ENCODE peak calls at places on chromosomes 11 and 22, in six cellular contexts. One of them, this sample, is unnamed.

GRCh38 chr22:40116496-40117200 is 61.1 kb upstream of the TNRC6B start:
- DNase-seq in WERI-Rb-1: no peak
- DNase-seq in stomach: no peak
- DNase-seq in OCI-LY7: no peak
- DNase-seq in lower lobe of right lung: no peak
- DNase-seq in uterus: no peak
- DNase-seq in this sample: no peak

GRCh38 chr11:114192841-114193389 is 103.3 kb upstream of the NNMT start:
- DNase-seq in WERI-Rb-1: peak
- DNase-seq in stomach: no peak
- DNase-seq in OCI-LY7: peak
- DNase-seq in lower lobe of right lung: no peak
- DNase-seq in uterus: no peak
- DNase-seq in this sample: no peak

GRCh38 chr11:94151311-94151710 is 22.7 kb downstream of the PANX1 start:
- DNase-seq in WERI-Rb-1: no peak
- DNase-seq in stomach: no peak
- DNase-seq in OCI-LY7: no peak
- DNase-seq in lower lobe of right lung: no peak
- DNase-seq in uterus: no peak
- DNase-seq in this sample: no peak

GRCh38 chr11:70816156-70816678 is 417.9 kb downstream of the CTTN start:
- DNase-seq in WERI-Rb-1: no peak
- DNase-seq in stomach: no peak
- DNase-seq in OCI-LY7: no peak
- DNase-seq in lower lobe of right lung: no peak
- DNase-seq in uterus: no peak
- DNase-seq in this sample: no peak

GRCh38 chr11:126307706-126308105 is 3.8 kb downstream of the DCPS start:
- DNase-seq in WERI-Rb-1: peak
- DNase-seq in stomach: no peak
- DNase-seq in OCI-LY7: peak
- DNase-seq in lower lobe of right lung: no peak
- DNase-seq in uterus: no peak
- DNase-seq in this sample: no peak

GRCh38 chr11:113729456-113729855 is 23.3 kb upstream of the TMPRSS5 start:
- DNase-seq in WERI-Rb-1: peak
- DNase-seq in stomach: no peak
- DNase-seq in OCI-LY7: no peak
- DNase-seq in lower lobe of right lung: no peak
- DNase-seq in uterus: no peak
- DNase-seq in this sample: no peak

GRCh38 chr11:64023731-64024710 is 11.7 kb upstream of the FLRT1 start:
- DNase-seq in WERI-Rb-1: no peak
- DNase-seq in stomach: no peak
- DNase-seq in OCI-LY7: no peak
- DNase-seq in lower lobe of right lung: no peak
- DNase-seq in uterus: no peak
- DNase-seq in this sample: no peak

GRCh38 chr11:60810583-60810982 is 25.4 kb downstream of the MS4A10 start:
- DNase-seq in WERI-Rb-1: no peak
- DNase-seq in stomach: no peak
- DNase-seq in OCI-LY7: no peak
- DNase-seq in lower lobe of right lung: no peak
- DNase-seq in uterus: no peak
- DNase-seq in this sample: no peak

GRCh38 chr11:114440121-114440860 is 1.0 kb downstream of the REXO2 start:
- DNase-seq in WERI-Rb-1: no peak
- DNase-seq in stomach: no peak
- DNase-seq in OCI-LY7: peak
- DNase-seq in lower lobe of right lung: no peak
- DNase-seq in uterus: no peak
- DNase-seq in this sample: no peak

GRCh38 chr11:5301846-5302245 is at the start of gene OR51B4:
- DNase-seq in WERI-Rb-1: no peak
- DNase-seq in stomach: no peak
- DNase-seq in OCI-LY7: no peak
- DNase-seq in lower lobe of right lung: no peak
- DNase-seq in uterus: no peak
- DNase-seq in this sample: no peak

GRCh38 chr22:24555160-24555495 is 190 bp upstream of the GUCD1 start:
- DNase-seq in WERI-Rb-1: peak
- DNase-seq in stomach: peak
- DNase-seq in OCI-LY7: peak
- DNase-seq in lower lobe of right lung: peak
- DNase-seq in uterus: peak
- DNase-seq in this sample: peak

GRCh38 chr11:129277216-129277838 is 85.2 kb upstream of the ARHGAP32 start:
- DNase-seq in WERI-Rb-1: no peak
- DNase-seq in stomach: no peak
- DNase-seq in OCI-LY7: no peak
- DNase-seq in lower lobe of right lung: no peak
- DNase-seq in uterus: no peak
- DNase-seq in this sample: no peak

GRCh38 chr22:37303821-37304274 is 21.5 kb downstream of the CYTH4 start:
- DNase-seq in WERI-Rb-1: no peak
- DNase-seq in stomach: no peak
- DNase-seq in OCI-LY7: no peak
- DNase-seq in lower lobe of right lung: peak
- DNase-seq in uterus: no peak
- DNase-seq in this sample: peak

GRCh38 chr11:130212431-130212961 is 52.9 kb downstream of the ST14 start:
- DNase-seq in WERI-Rb-1: peak
- DNase-seq in stomach: peak
- DNase-seq in OCI-LY7: no peak
- DNase-seq in lower lobe of right lung: peak
- DNase-seq in uterus: no peak
- DNase-seq in this sample: peak

GRCh38 chr11:46554205-46555162 is 39.3 kb downstream of the AMBRA1 start:
- DNase-seq in WERI-Rb-1: no peak
- DNase-seq in stomach: no peak
- DNase-seq in OCI-LY7: no peak
- DNase-seq in lower lobe of right lung: no peak
- DNase-seq in uterus: no peak
- DNase-seq in this sample: no peak

GRCh38 chr11:116548286-116548685 is 224.5 kb downstream of the BUD13 start:
- DNase-seq in WERI-Rb-1: no peak
- DNase-seq in stomach: no peak
- DNase-seq in OCI-LY7: no peak
- DNase-seq in lower lobe of right lung: no peak
- DNase-seq in uterus: no peak
- DNase-seq in this sample: no peak

GRCh38 chr11:77386178-77386577 is 84.7 kb upstream of the GDPD4 start:
- DNase-seq in WERI-Rb-1: no peak
- DNase-seq in stomach: no peak
- DNase-seq in OCI-LY7: no peak
- DNase-seq in lower lobe of right lung: no peak
- DNase-seq in uterus: no peak
- DNase-seq in this sample: no peak

GRCh38 chr22:22022255-22022840 is 39.8 kb upstream of the TOP3B start:
- DNase-seq in WERI-Rb-1: no peak
- DNase-seq in stomach: no peak
- DNase-seq in OCI-LY7: peak
- DNase-seq in lower lobe of right lung: no peak
- DNase-seq in uterus: no peak
- DNase-seq in this sample: no peak

GRCh38 chr11:111360150-111361043 is 18.7 kb downstream of the POU2AF1 start:
- DNase-seq in WERI-Rb-1: no peak
- DNase-seq in stomach: peak
- DNase-seq in OCI-LY7: peak
- DNase-seq in lower lobe of right lung: no peak
- DNase-seq in uterus: no peak
- DNase-seq in this sample: no peak

GRCh38 chr11:69027704-69028372 is 14.8 kb upstream of the MRGPRF start:
- DNase-seq in WERI-Rb-1: no peak
- DNase-seq in stomach: no peak
- DNase-seq in OCI-LY7: no peak
- DNase-seq in lower lobe of right lung: peak
- DNase-seq in uterus: no peak
- DNase-seq in this sample: no peak

GRCh38 chr11:64347171-64347867 is 7.3 kb downstream of the CCDC88B start:
- DNase-seq in WERI-Rb-1: no peak
- DNase-seq in stomach: no peak
- DNase-seq in OCI-LY7: no peak
- DNase-seq in lower lobe of right lung: no peak
- DNase-seq in uterus: no peak
- DNase-seq in this sample: no peak

GRCh38 chr11:134475951-134476350 is 63.9 kb upstream of the B3GAT1 start:
- DNase-seq in WERI-Rb-1: no peak
- DNase-seq in stomach: no peak
- DNase-seq in OCI-LY7: no peak
- DNase-seq in lower lobe of right lung: no peak
- DNase-seq in uterus: no peak
- DNase-seq in this sample: no peak

GRCh38 chr11:60868682-60869450 is 1.5 kb downstream of the ZP1 start:
- DNase-seq in WERI-Rb-1: no peak
- DNase-seq in stomach: peak
- DNase-seq in OCI-LY7: no peak
- DNase-seq in lower lobe of right lung: peak
- DNase-seq in uterus: no peak
- DNase-seq in this sample: no peak

GRCh38 chr22:23289851-23290724 is 109.8 kb downstream of the BCR start:
- DNase-seq in WERI-Rb-1: peak
- DNase-seq in stomach: peak
- DNase-seq in OCI-LY7: peak
- DNase-seq in lower lobe of right lung: peak
- DNase-seq in uterus: no peak
- DNase-seq in this sample: no peak

GRCh38 chr22:47090591-47091240 is 328.3 kb downstream of the TBC1D22A start:
- DNase-seq in WERI-Rb-1: no peak
- DNase-seq in stomach: no peak
- DNase-seq in OCI-LY7: no peak
- DNase-seq in lower lobe of right lung: no peak
- DNase-seq in uterus: no peak
- DNase-seq in this sample: no peak

GRCh38 chr22:40951795-40952602 is 821 bp downstream of the RBX1 start:
- DNase-seq in WERI-Rb-1: no peak
- DNase-seq in stomach: no peak
- DNase-seq in OCI-LY7: no peak
- DNase-seq in lower lobe of right lung: no peak
- DNase-seq in uterus: no peak
- DNase-seq in this sample: no peak

GRCh38 chr11:73978576-73979086 is 4.0 kb downstream of the UCP2 start:
- DNase-seq in WERI-Rb-1: no peak
- DNase-seq in stomach: no peak
- DNase-seq in OCI-LY7: no peak
- DNase-seq in lower lobe of right lung: no peak
- DNase-seq in uterus: no peak
- DNase-seq in this sample: no peak

GRCh38 chr11:35063453-35063852 is 75.5 kb upstream of the CD44 start:
- DNase-seq in WERI-Rb-1: no peak
- DNase-seq in stomach: no peak
- DNase-seq in OCI-LY7: no peak
- DNase-seq in lower lobe of right lung: no peak
- DNase-seq in uterus: no peak
- DNase-seq in this sample: no peak

GRCh38 chr11:99593197-99593596 is 572.4 kb downstream of the CNTN5 start:
- DNase-seq in WERI-Rb-1: no peak
- DNase-seq in stomach: no peak
- DNase-seq in OCI-LY7: no peak
- DNase-seq in lower lobe of right lung: no peak
- DNase-seq in uterus: no peak
- DNase-seq in this sample: no peak

GRCh38 chr11:113376156-113376555 is 11.4 kb upstream of the ANKK1 start:
- DNase-seq in WERI-Rb-1: peak
- DNase-seq in stomach: no peak
- DNase-seq in OCI-LY7: no peak
- DNase-seq in lower lobe of right lung: no peak
- DNase-seq in uterus: no peak
- DNase-seq in this sample: no peak

GRCh38 chr11:17267576-17267975 is 9.0 kb upstream of the NUCB2 start:
- DNase-seq in WERI-Rb-1: no peak
- DNase-seq in stomach: no peak
- DNase-seq in OCI-LY7: no peak
- DNase-seq in lower lobe of right lung: no peak
- DNase-seq in uterus: no peak
- DNase-seq in this sample: no peak

GRCh38 chr11:35893796-35894475 is 49.9 kb upstream of the LDLRAD3 start:
- DNase-seq in WERI-Rb-1: no peak
- DNase-seq in stomach: no peak
- DNase-seq in OCI-LY7: no peak
- DNase-seq in lower lobe of right lung: no peak
- DNase-seq in uterus: no peak
- DNase-seq in this sample: no peak

GRCh38 chr22:30457964-30458363 is 13.9 kb downstream of the SEC14L3 start:
- DNase-seq in WERI-Rb-1: no peak
- DNase-seq in stomach: no peak
- DNase-seq in OCI-LY7: no peak
- DNase-seq in lower lobe of right lung: no peak
- DNase-seq in uterus: no peak
- DNase-seq in this sample: no peak

GRCh38 chr11:65456418-65456817 is 33.8 kb downstream of the NEAT1 start:
- DNase-seq in WERI-Rb-1: no peak
- DNase-seq in stomach: no peak
- DNase-seq in OCI-LY7: no peak
- DNase-seq in lower lobe of right lung: no peak
- DNase-seq in uterus: no peak
- DNase-seq in this sample: no peak
- H3K4me3 ChIP-seq in WERI-Rb-1: no peak
- H3K4me3 ChIP-seq in stomach: no peak
- H3K4me3 ChIP-seq in OCI-LY7: peak
- H3K4me3 ChIP-seq in lower lobe of right lung: no peak
- H3K4me3 ChIP-seq in uterus: no peak
- H3K4me3 ChIP-seq in this sample: no peak

DNA sequence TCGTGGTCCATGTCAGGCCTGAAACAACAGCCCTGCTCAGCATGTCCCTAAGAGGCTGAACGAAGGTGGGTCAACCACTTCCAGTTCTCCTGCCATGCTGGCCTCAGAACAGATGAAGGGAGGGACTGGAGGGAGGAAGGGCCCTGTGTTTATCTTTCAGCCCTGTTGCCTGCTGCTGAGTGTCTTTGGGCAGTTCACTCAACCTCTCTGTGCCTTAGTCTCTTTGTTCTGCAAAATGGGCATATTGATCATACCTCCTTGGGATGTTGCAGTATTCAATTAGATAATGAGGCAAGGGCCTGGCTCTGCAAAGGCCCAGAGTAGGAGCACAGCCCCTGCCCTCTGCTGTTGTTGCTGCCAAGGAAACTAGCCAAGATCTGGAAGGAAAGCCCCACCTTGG is 207.5 kb downstream of the MN1 start:
- DNase-seq in WERI-Rb-1: no peak
- DNase-seq in stomach: no peak
- DNase-seq in OCI-LY7: no peak
- DNase-seq in lower lobe of right lung: no peak
- DNase-seq in uterus: no peak
- DNase-seq in this sample: no peak
- TF ChIP-seq CTCF in WERI-Rb-1: no peak
- TF ChIP-seq CTCF in stomach: no peak
- TF ChIP-seq CTCF in OCI-LY7: no peak
- TF ChIP-seq CTCF in lower lobe of right lung: no peak
- TF ChIP-seq CTCF in uterus: no peak
- TF ChIP-seq CTCF in this sample: no peak

GRCh38 chr11:12426176-12426575 is 48.8 kb downstream of the PARVA start:
- DNase-seq in WERI-Rb-1: no peak
- DNase-seq in stomach: no peak
- DNase-seq in OCI-LY7: no peak
- DNase-seq in lower lobe of right lung: no peak
- DNase-seq in uterus: no peak
- DNase-seq in this sample: no peak
- H3K27ac ChIP-seq in WERI-Rb-1: no peak
- H3K27ac ChIP-seq in stomach: no peak
- H3K27ac ChIP-seq in OCI-LY7: no peak
- H3K27ac ChIP-seq in lower lobe of right lung: no peak
- H3K27ac ChIP-seq in uterus: no peak
- H3K27ac ChIP-seq in this sample: no peak

GRCh38 chr22:34841911-34842310 is 224.0 kb upstream of the ISX start:
- DNase-seq in WERI-Rb-1: no peak
- DNase-seq in stomach: no peak
- DNase-seq in OCI-LY7: no peak
- DNase-seq in lower lobe of right lung: no peak
- DNase-seq in uterus: no peak
- DNase-seq in this sample: no peak
- H3K4me3 ChIP-seq in WERI-Rb-1: no peak
- H3K4me3 ChIP-seq in stomach: no peak
- H3K4me3 ChIP-seq in OCI-LY7: no peak
- H3K4me3 ChIP-seq in lower lobe of right lung: no peak
- H3K4me3 ChIP-seq in uterus: no peak
- H3K4me3 ChIP-seq in this sample: no peak

This sample was measured in right atrium auricular region.